ENCODE peak calls at places on chromosomes 16 and 17, in eight cellular contexts. L is activated CD8-positive, alpha-beta T cell treated with anti-CD3 and anti-CD28 coated beads for 36 hours; E is iPS-NIHi11; F is astrocyte; T is effector memory CD4-positive, alpha-beta T cell; N is COLO829; W is H9; K is C1 segment of cervical spinal cord. M is an unnamed sample.

GRCh38 chr16:11315499-11315898 is 29.8 kb upstream of the RMI2 start:
- DNase-seq in L (no peak), E (peak; percentile 92), F (peak; percentile 83), T (no peak), N (no peak), W (peak; percentile 98), K (no peak), M (no peak)

GRCh38 chr17:65638221-65638940 is 76.9 kb upstream of the AXIN2 start:
- DNase-seq in L (no peak), E (no peak), F (peak; percentile 8), T (no peak), N (no peak), W (no peak), K (no peak), M (no peak)

GRCh38 chr17:81294512-81295030 is 536 bp downstream of the SLC38A10 start:
- DNase-seq in L (peak; percentile 21), E (no peak), F (no peak), T (no peak), N (no peak), W (no peak), K (no peak), M (no peak)

GRCh38 chr17:43591750-43592562 is 45.8 kb upstream of the ETV4 start:
- DNase-seq in L (no peak), E (no peak), F (peak; percentile 90), T (no peak), N (no peak), W (no peak), K (no peak), M (peak; percentile 6)

GRCh38 chr16:58042886-58043515 is 17.4 kb downstream of the MMP15 start:
- DNase-seq in L (no peak), E (no peak), F (no peak), T (no peak), N (no peak), W (no peak), K (no peak), M (no peak)

GRCh38 chr16:87927195-87927562 is 9.2 kb downstream of the CA5A start:
- DNase-seq in L (no peak), E (peak; percentile 30), F (no peak), T (no peak), N (no peak), W (no peak), K (no peak), M (no peak)

GRCh38 chr17:71921726-71922320 is 199.0 kb upstream of the SOX9 start:
- DNase-seq in L (peak; percentile 22), E (no peak), F (peak; percentile 60), T (no peak), N (no peak), W (no peak), K (no peak), M (no peak)

GRCh38 chr16:69424053-69424934 is at the start of gene CYB5B:
- DNase-seq in L (peak; percentile 99), E (peak; percentile 97), F (peak; percentile 99), T (peak; percentile 90), N (peak; percentile 90), W (peak; percentile 99), K (peak; percentile 87), M (peak; percentile 95)

GRCh38 chr16:74661064-74661463 is 5.6 kb downstream of the RFWD3 start:
- DNase-seq in L (no peak), E (no peak), F (no peak), T (no peak), N (no peak), W (no peak), K (no peak), M (no peak)

GRCh38 chr17:49573510-49574282 is 2.0 kb upstream of the NXPH3 start:
- DNase-seq in L (no peak), E (no peak), F (no peak), T (no peak), N (no peak), W (no peak), K (no peak), M (no peak)

GRCh38 chr16:68069511-68070248 is 15.5 kb upstream of the NFATC3 start:
- DNase-seq in L (peak; percentile 64), E (no peak), F (no peak), T (peak; percentile 14), N (no peak), W (no peak), K (no peak), M (no peak)

GRCh38 chr16:11748404-11749254 is 6.0 kb upstream of the TXNDC11 start:
- DNase-seq in L (no peak), E (no peak), F (no peak), T (no peak), N (no peak), W (no peak), K (no peak), M (no peak)

GRCh38 chr17:28385037-28385797 is 13.7 kb downstream of the SARM1 start:
- DNase-seq in L (peak; percentile 47), E (peak; percentile 48), F (no peak), T (no peak), N (no peak), W (peak; percentile 62), K (no peak), M (no peak)

GRCh38 chr17:79009397-79010303 is at the start of gene CANT1:
- DNase-seq in L (peak; percentile 85), E (peak; percentile 99), F (peak; percentile 58), T (peak; percentile 69), N (peak; percentile 96), W (peak; percentile 87), K (peak; percentile 58), M (peak; percentile 75)

GRCh38 chr16:64866026-64866425 is 255.8 kb downstream of the CDH11 start:
- DNase-seq in L (no peak), E (no peak), F (peak; percentile 39), T (no peak), N (no peak), W (no peak), K (no peak), M (no peak)

GRCh38 chr17:63700528-63701441 is 860 bp upstream of the LIMD2 start:
- DNase-seq in L (peak; percentile 69), E (peak; percentile 89), F (peak; percentile 50), T (peak; percentile 44), N (no peak), W (peak; percentile 69), K (peak; percentile 24), M (peak; percentile 5)

GRCh38 chr17:62705116-62705515 is 77.6 kb downstream of the MRC2 start:
- DNase-seq in L (no peak), E (no peak), F (no peak), T (no peak), N (no peak), W (no peak), K (no peak), M (no peak)

GRCh38 chr16:56977823-56978430 is 11.4 kb upstream of the NLRC5 start:
- DNase-seq in L (no peak), E (no peak), F (no peak), T (no peak), N (no peak), W (no peak), K (no peak), M (no peak)

GRCh38 chr17:49486012-49486641 is 9.0 kb upstream of the NGFR start:
- DNase-seq in L (peak; percentile 12), E (peak; percentile 87), F (no peak), T (no peak), N (no peak), W (peak; percentile 99), K (no peak), M (no peak)

GRCh38 chr16:69187891-69188451 is 1.0 kb downstream of the SNTB2 start:
- DNase-seq in L (peak; percentile 51), E (peak; percentile 50), F (peak; percentile 40), T (peak; percentile 7), N (peak; percentile 9), W (no peak), K (peak; percentile 10), M (peak; percentile 81)

GRCh38 chr17:38921756-38922411 is 3.5 kb upstream of the LASP1NB start:
- DNase-seq in L (no peak), E (no peak), F (no peak), T (no peak), N (no peak), W (no peak), K (no peak), M (no peak)